ENCODE peak calls at places on chromosomes 11 and 22, in four cellular contexts. Q is HepG2, X is GM12878, N is K562. I is an unnamed sample.

GRCh38 chr11:102762414-102762813 is 18.0 kb downstream of the MMP10 start:
- DNase-seq in X (no peak), Q (no peak), N (no peak), I (no peak)

GRCh38 chr11:87359401-87359800 is 321.7 kb downstream of the TMEM135 start:
- DNase-seq in N (no peak), X (no peak), Q (no peak), I (no peak)

GRCh38 chr11:130616578-130616977 is 168.1 kb downstream of the ADAMTS15 start:
- DNase-seq in N (no peak), X (no peak), Q (no peak), I (no peak)

GRCh38 chr11:27238811-27239210 is 124.2 kb downstream of the CCDC34 start:
- DNase-seq in N (no peak), Q (no peak), X (no peak), I (no peak)

GRCh38 chr11:2768471-2769408 is 68.9 kb upstream of the KCNQ1OT1 start:
- DNase-seq in X (no peak), N (peak), Q (no peak), I (peak)

GRCh38 chr11:43638717-43639116 is 41.8 kb upstream of the HSD17B12 start:
- DNase-seq in Q (no peak), N (no peak), X (no peak), I (no peak)

GRCh38 chr22:46367707-46368191 is 32.2 kb downstream of the TRMU start:
- DNase-seq in Q (peak), X (no peak), N (peak), I (peak)

GRCh38 chr11:11476971-11477645 is 124.1 kb upstream of the CSNK2A3 start:
- DNase-seq in Q (no peak), N (no peak), X (no peak), I (no peak)

GRCh38 chr11:123838199-123838598 is 32.0 kb upstream of the OR6M1 start:
- DNase-seq in X (no peak), Q (no peak), N (no peak), I (no peak)

GRCh38 chr22:35425971-35426800 is 26.2 kb downstream of the MCM5 start:
- DNase-seq in X (no peak), Q (no peak), N (no peak), I (no peak)

GRCh38 chr11:102664001-102664752 is 39.0 kb upstream of the MMP20 start:
- DNase-seq in Q (peak), N (peak), X (no peak), I (peak)

GRCh38 chr11:104654414-104654813 is 243.8 kb downstream of the CASP12 start:
- DNase-seq in N (no peak), X (no peak), Q (no peak), I (no peak)

GRCh38 chr11:90332415-90332814 is 109.6 kb upstream of the CHORDC1 start:
- DNase-seq in X (no peak), Q (no peak), N (no peak), I (no peak)

GRCh38 chr11:68532719-68533369 is 72.3 kb downstream of the PPP6R3 start:
- DNase-seq in Q (peak), X (no peak), N (no peak), I (no peak)

GRCh38 chr22:42797021-42797420 is 60.1 kb downstream of the ARFGAP3 start:
- DNase-seq in N (no peak), X (no peak), Q (no peak), I (no peak)

GRCh38 chr11:77753230-77753629 is 67.3 kb downstream of the RSF1 start:
- DNase-seq in X (no peak), N (no peak), Q (no peak), I (no peak)

GRCh38 chr11:71530602-71531001 is 3.5 kb downstream of the KRTAP5-7 start:
- DNase-seq in X (no peak), N (no peak), Q (no peak), I (no peak)

GRCh38 chr11:114262681-114263509 is 33.3 kb upstream of the NNMT start:
- DNase-seq in N (peak), Q (peak), X (no peak), I (peak)

GRCh38 chr22:32487021-32487420 is 12.4 kb downstream of the FBXO7 start:
- DNase-seq in N (no peak), Q (no peak), X (no peak), I (no peak)

GRCh38 chr22:32480238-32480637 is 5.6 kb downstream of the FBXO7 start:
- DNase-seq in Q (no peak), N (no peak), X (no peak), I (no peak)

GRCh38 chr22:32477608-32478007 is 3.0 kb downstream of the FBXO7 start:
- DNase-seq in X (no peak), Q (no peak), N (no peak), I (no peak)

GRCh38 chr22:32478994-32479393 is 4.4 kb downstream of the FBXO7 start:
- DNase-seq in Q (no peak), N (no peak), X (no peak), I (no peak)

DNA sequence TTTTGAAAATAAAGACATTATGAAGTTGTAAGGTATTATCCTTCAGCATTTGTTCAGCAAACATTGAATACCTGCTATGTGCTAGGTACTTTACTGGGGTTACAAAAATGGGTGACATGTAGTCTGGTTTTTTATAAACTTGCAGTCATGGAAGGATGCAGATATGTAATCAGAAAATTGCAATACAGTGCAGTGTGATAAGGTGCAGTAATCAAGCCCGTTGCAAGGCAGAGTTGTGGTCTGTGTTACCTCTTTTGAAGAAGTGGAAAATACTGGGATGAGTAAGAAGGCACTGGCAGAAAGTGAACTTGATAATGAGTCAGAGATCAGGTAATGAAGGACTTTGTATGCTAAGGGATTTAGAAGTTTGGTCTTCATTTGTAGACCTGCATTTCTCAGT is 8.1 kb downstream of the FBXO7 start:
- DNase-seq in Q (no peak), N (peak), X (peak), I (no peak)
- H3K4me2 ChIP-seq in Q (no peak), N (peak), X (peak), I (no peak)

GRCh38 chr22:29799217-29799680 is 32.1 kb downstream of the UQCR10 start:
- DNase-seq in X (no peak), Q (peak), N (peak), I (peak)

GRCh38 chr22:29797351-29797750 is 30.2 kb downstream of the UQCR10 start:
- DNase-seq in X (peak), Q (no peak), N (no peak), I (no peak)

GRCh38 chr22:29798801-29799200 is 31.6 kb downstream of the UQCR10 start:
- DNase-seq in X (no peak), Q (no peak), N (no peak), I (no peak)

GRCh38 chr22:29795663-29796062 is 28.5 kb downstream of the UQCR10 start:
- DNase-seq in X (no peak), Q (no peak), N (no peak), I (no peak)

GRCh38 chr22:29798318-29798717 is 31.1 kb downstream of the UQCR10 start:
- DNase-seq in N (peak), X (peak), Q (no peak), I (no peak)
- TF ChIP-seq JUNB in N (no peak), X (no peak), Q (no peak), I (no peak)

GRCh38 chr11:8384199-8384821 is 120.6 kb upstream of the LMO1 start:
- DNase-seq in X (no peak), N (peak), Q (no peak), I (no peak)
- TF ChIP-seq CHD4 in X (no peak), N (no peak), Q (no peak), I (no peak)

GRCh38 chr22:30365891-30366290 is 9.1 kb downstream of the CCDC157 start:
- DNase-seq in X (no peak), Q (no peak), N (no peak), I (no peak)

GRCh38 chr22:30357650-30358215 is 926 bp downstream of the CCDC157 start:
- DNase-seq in X (no peak), N (no peak), Q (no peak), I (no peak)

GRCh38 chr22:30361916-30362631 is 5.3 kb downstream of the CCDC157 start:
- DNase-seq in X (no peak), N (no peak), Q (no peak), I (no peak)

GRCh38 chr22:30368420-30368819 is 11.6 kb downstream of the CCDC157 start:
- DNase-seq in N (no peak), Q (no peak), X (no peak), I (no peak)

GRCh38 chr22:30362632-30363281 is 6.0 kb downstream of the CCDC157 start:
- DNase-seq in Q (no peak), N (peak), X (no peak), I (no peak)
- H3K4me2 ChIP-seq in Q (no peak), N (no peak), X (no peak), I (no peak)

GRCh38 chr22:49977578-49977977 is 17.0 kb downstream of the PIM3 start:
- DNase-seq in N (no peak), Q (no peak), X (no peak), I (no peak)

GRCh38 chr22:49975543-49976389 is 15.2 kb downstream of the PIM3 start:
- DNase-seq in Q (no peak), X (no peak), N (peak), I (peak)

GRCh38 chr22:49979587-49980264 is 19.2 kb downstream of the PIM3 start:
- DNase-seq in Q (peak), N (peak), X (no peak), I (peak)

GRCh38 chr22:49973018-49973965 is 12.7 kb downstream of the PIM3 start:
- DNase-seq in N (no peak), X (no peak), Q (no peak), I (no peak)

DNA sequence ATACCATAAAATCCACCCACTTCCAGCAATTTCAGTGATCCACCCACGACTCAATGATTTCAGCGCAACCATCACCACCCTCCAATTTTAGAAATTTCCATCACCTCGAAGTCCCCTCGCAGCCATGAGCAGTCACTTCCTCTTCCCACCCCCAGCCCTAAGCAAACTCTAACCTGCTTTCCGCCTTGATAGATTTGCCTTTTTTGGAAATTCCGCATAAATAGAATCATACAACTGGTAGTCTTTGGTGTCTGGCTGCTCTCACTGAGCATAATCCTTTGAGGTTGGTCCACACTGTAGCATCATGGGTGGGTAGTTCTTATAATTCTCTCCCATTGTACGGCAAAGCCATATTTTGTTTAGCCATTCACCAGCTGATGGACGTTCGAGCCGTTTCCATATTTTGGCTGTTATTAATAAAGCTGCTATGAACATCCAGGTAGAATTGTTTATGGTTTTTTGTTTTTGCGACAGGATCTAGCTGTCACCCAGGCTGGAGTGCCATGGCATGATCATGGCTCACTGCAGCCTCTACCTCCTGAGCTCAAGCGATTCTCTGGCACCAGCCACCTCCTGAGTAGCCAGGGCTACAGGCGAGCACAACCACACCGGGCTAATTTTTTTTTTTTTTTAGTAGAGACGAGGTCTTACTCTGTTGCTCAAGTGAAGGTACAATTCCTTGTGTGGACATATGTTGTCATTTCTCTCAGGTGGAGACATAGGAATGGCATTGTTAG is 16.0 kb downstream of the PIM3 start:
- DNase-seq in X (peak), Q (no peak), N (peak), I (peak)
- TF ChIP-seq JUNB in X (no peak), Q (no peak), N (no peak), I (no peak)

DNA sequence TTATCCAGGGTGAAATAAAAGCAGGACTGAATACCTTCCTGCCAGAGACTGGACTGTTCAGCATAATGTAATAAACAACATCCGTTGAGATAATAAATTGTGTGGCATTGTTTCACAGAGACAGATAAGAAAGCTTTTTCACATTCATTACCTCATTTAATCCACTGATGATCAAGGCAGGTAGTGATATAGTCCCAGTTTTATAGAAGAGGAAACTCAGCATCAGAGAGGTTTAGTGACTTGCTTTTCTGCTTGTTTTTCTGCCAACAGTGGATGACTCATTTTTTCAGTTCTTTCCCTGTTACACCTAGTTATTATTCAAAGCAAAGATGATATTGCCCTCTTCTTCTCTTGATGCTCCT is 4.0 kb downstream of the MYO18B start:
- DNase-seq in Q (no peak), N (no peak), X (no peak), I (no peak)
- TF ChIP-seq CHD4 in Q (no peak), N (no peak), X (no peak), I (no peak)

GRCh38 chr11:86116386-86116726 is 47.5 kb upstream of the PICALM start:
- DNase-seq in Q (no peak), N (no peak), X (peak), I (peak)

GRCh38 chr11:86117706-86118050 is 48.8 kb upstream of the PICALM start:
- DNase-seq in Q (no peak), X (no peak), N (no peak), I (no peak)

GRCh38 chr11:86119062-86119461 is 50.2 kb upstream of the PICALM start:
- DNase-seq in N (no peak), Q (no peak), X (no peak), I (no peak)

GRCh38 chr11:86116996-86117705 is 48.3 kb upstream of the PICALM start:
- DNase-seq in N (no peak), X (no peak), Q (no peak), I (peak)

GRCh38 chr11:86118201-86118600 is 49.3 kb upstream of the PICALM start:
- DNase-seq in N (no peak), X (no peak), Q (no peak), I (no peak)
- H3K4me2 ChIP-seq in N (no peak), X (no peak), Q (no peak), I (no peak)

GRCh38 chr11:79100093-79100704 is 340.6 kb downstream of the TENM4 start:
- DNase-seq in N (peak), Q (peak), X (no peak), I (peak)
- TF ChIP-seq JUNB in N (no peak), Q (no peak), X (no peak), I (no peak)

GRCh38 chr11:16193897-16194381 is 162.4 kb downstream of the SOX6 start:
- DNase-seq in Q (peak), X (no peak), N (peak), I (no peak)
- TF ChIP-seq CHD4 in Q (no peak), X (no peak), N (no peak), I (no peak)